ENCODE peak calls at places on chromosomes 13 and 19, in four cellular contexts. N is heart right ventricle, V is lung microvascular endothelial cell, E is HCEC 1CT. P is an unnamed sample.

GRCh38 chr19:46480409-46480808 is 9.0 kb upstream of the PNMA8A start:
- DNase-seq in N (no peak), V (no peak), E (peak), P (no peak)

GRCh38 chr19:43634877-43635560 is 4.6 kb downstream of the CADM4 start:
- DNase-seq in N (no peak), V (no peak), E (no peak), P (no peak)

GRCh38 chr13:66087149-66087780 is 1142.9 kb downstream of the PCDH9 start:
- DNase-seq in N (no peak), V (no peak), E (no peak), P (no peak)

GRCh38 chr19:50677636-50678035 is 28.4 kb downstream of the C19orf81 start:
- DNase-seq in N (no peak), V (no peak), E (no peak), P (no peak)

GRCh38 chr13:25911020-25911419 is 140.8 kb downstream of the SHISA2 start:
- DNase-seq in N (no peak), V (no peak), E (no peak), P (peak)

GRCh38 chr19:42207767-42208259 is 9.7 kb downstream of the DEDD2 start:
- DNase-seq in N (no peak), V (no peak), E (peak), P (no peak)

GRCh38 chr13:46893820-46894533 is 2.9 kb downstream of the HTR2A start:
- DNase-seq in N (peak), V (peak), E (peak), P (peak)

GRCh38 chr13:106566682-106567420 is 1.1 kb downstream of the ARGLU1 start:
- DNase-seq in N (peak), V (peak), E (peak), P (peak)

GRCh38 chr13:97933736-97934135 is 19.7 kb upstream of the IPO5 start:
- DNase-seq in N (no peak), V (no peak), E (no peak), P (no peak)

GRCh38 chr19:56707821-56708220 is 36.3 kb upstream of the ZNF835 start:
- DNase-seq in N (no peak), V (no peak), E (no peak), P (no peak)

GRCh38 chr13:113142876-113143275 is 15.6 kb upstream of the PROZ start:
- DNase-seq in N (no peak), V (no peak), E (no peak), P (no peak)

P was measured in NCI-H1105 treated with DMSO at 0.1 percent for 48 hours.